ENCODE peak calls at places on chromosomes 13 and 19, in four cellular contexts. L, J, R and I are unnamed samples.

GRCh38 chr19:10751109-10751972 is 33.5 kb downstream of the DNM2 start:
- DNase-seq in L (no peak), J (no peak), R (no peak), I (peak)

GRCh38 chr13:41917641-41918040 is 43.3 kb downstream of the VWA8 start:
- DNase-seq in L (no peak), J (no peak), R (no peak), I (no peak)

GRCh38 chr19:49567722-49568454 is 12.5 kb downstream of the NOSIP start:
- DNase-seq in L (no peak), J (no peak), R (no peak), I (no peak)

GRCh38 chr13:66562054-66562453 is 668.1 kb downstream of the PCDH9 start:
- DNase-seq in L (no peak), J (no peak), R (no peak), I (no peak)

GRCh38 chr19:10699650-10700335 is 1.4 kb upstream of the QTRT1 start:
- DNase-seq in L (no peak), J (no peak), R (peak), I (no peak)

GRCh38 chr13:39056018-39056417 is 17.8 kb downstream of the NHLRC3 start:
- DNase-seq in L (no peak), J (no peak), R (no peak), I (no peak)

GRCh38 chr19:41691268-41691970 is 3.3 kb upstream of the CEACAM7 start:
- DNase-seq in L (no peak), J (no peak), R (peak), I (no peak)

GRCh38 chr13:97853550-97853949 is 99.9 kb upstream of the IPO5 start:
- DNase-seq in L (no peak), J (no peak), R (no peak), I (no peak)

GRCh38 chr19:3769494-3769893 is 2.5 kb downstream of the RAX2 start:
- DNase-seq in L (no peak), J (no peak), R (no peak), I (no peak)

GRCh38 chr19:37413243-37414084 is 42.6 kb downstream of the ZNF527 start:
- DNase-seq in L (no peak), J (no peak), R (no peak), I (no peak)

GRCh38 chr19:41886761-41887710 is 4.1 kb downstream of the ARHGEF1 start:
- DNase-seq in L (no peak), J (no peak), R (no peak), I (no peak)

GRCh38 chr19:56350416-56351045 is 35.9 kb upstream of the ZSCAN5A start:
- DNase-seq in L (no peak), J (peak), R (no peak), I (no peak)

GRCh38 chr13:31639443-31640163 is 99.7 kb upstream of the RXFP2 start:
- DNase-seq in L (no peak), J (no peak), R (no peak), I (no peak)